ENCODE peak calls at places on chromosome 15, in five cellular contexts. Q is brain microvascular endothelial cell, S is nephron progenitor cell, Z is right cardiac atrium, Y is KBM-7. N is an unnamed sample.

GRCh38 chr15:70605606-70606410 is 157.6 kb downstream of the UACA start:
- DNase-seq in Z (peak), Q (peak), Y (no peak), S (no peak), N (no peak)

GRCh38 chr15:57479005-57479404 is 102.7 kb downstream of the CGNL1 start:
- DNase-seq in S (no peak), Q (no peak), Z (no peak), Y (no peak), N (no peak)

GRCh38 chr15:28913171-28913765 is 27.5 kb downstream of the APBA2 start:
- DNase-seq in Q (no peak), Y (no peak), Z (no peak), S (no peak), N (no peak)

GRCh38 chr15:92011611-92012367 is 158.3 kb downstream of the SLCO3A1 start:
- DNase-seq in Y (no peak), S (no peak), Q (no peak), Z (no peak), N (peak)

GRCh38 chr15:26864664-26865191 is 2.1 kb upstream of the GABRA5 start:
- DNase-seq in S (peak), Y (peak), Z (peak), Q (peak), N (peak)

GRCh38 chr15:57861039-57861638 is 154.6 kb downstream of the POLR2M start:
- DNase-seq in Q (peak), Z (no peak), Y (peak), S (peak), N (peak)

GRCh38 chr15:53884441-53884840 is 93.8 kb upstream of the UNC13C start:
- DNase-seq in Z (no peak), Q (no peak), Y (no peak), S (no peak), N (no peak)

GRCh38 chr15:85318048-85318731 is 62.2 kb upstream of the AKAP13 start:
- DNase-seq in S (no peak), Q (peak), Y (no peak), Z (no peak), N (peak)

GRCh38 chr15:56491110-56491722 is 26.3 kb upstream of the MNS1 start:
- DNase-seq in Y (peak), Z (peak), Q (peak), S (peak), N (peak)

GRCh38 chr15:68989876-68990754 is 24.4 kb upstream of the NOX5 start:
- DNase-seq in Y (no peak), Q (no peak), S (no peak), Z (no peak), N (no peak)

N was measured in Karpas-422.